ENCODE peak calls at places on chromosome 15, in six cellular contexts. N is transverse colon, F is A549, I is stomach, D is ovary, T is suprapubic skin. L is an unnamed sample.

GRCh38 chr15:25237291-25237978 is 201.4 kb downstream of the UBE3A start:
- DNase-seq in N (no peak), F (no peak), I (no peak), D (no peak), T (no peak), L (no peak)

GRCh38 chr15:41789237-41789636 is 15.0 kb downstream of the MAPKBP1 start:
- DNase-seq in N (no peak), F (no peak), I (no peak), D (no peak), T (no peak), L (no peak)

GRCh38 chr15:84600331-84600686 is 500 bp upstream of the ZSCAN2 start:
- DNase-seq in N (peak), F (peak), I (peak), D (peak), T (peak), L (peak)

GRCh38 chr15:50890751-50891150 is 17.7 kb upstream of the AP4E1 start:
- DNase-seq in N (no peak), F (no peak), I (no peak), D (no peak), T (no peak), L (no peak)

GRCh38 chr15:84734794-84735479 is 13.5 kb upstream of the ZNF592 start:
- DNase-seq in N (peak), F (peak), I (peak), D (no peak), T (no peak), L (peak)

GRCh38 chr15:94119923-94120775 is 111.2 kb upstream of the MCTP2 start:
- DNase-seq in N (peak), F (peak), I (peak), D (peak), T (no peak), L (peak)

GRCh38 chr15:89101302-89102191 is 13.3 kb downstream of the ABHD2 start:
- DNase-seq in N (peak), F (peak), I (peak), D (peak), T (no peak), L (peak)

GRCh38 chr15:89052474-89052873 is 35.8 kb upstream of the ABHD2 start:
- DNase-seq in N (no peak), F (no peak), I (no peak), D (no peak), T (no peak), L (no peak)

GRCh38 chr15:70376031-70376928 is 278.6 kb upstream of the TLE3 start:
- DNase-seq in N (no peak), F (no peak), I (peak), D (no peak), T (no peak), L (no peak)

GRCh38 chr15:85382942-85383341 is 2.5 kb downstream of the AKAP13 start:
- DNase-seq in N (no peak), F (no peak), I (no peak), D (no peak), T (no peak), L (no peak)

GRCh38 chr15:56758770-56759449 is 25.6 kb upstream of the ZNF280D start:
- DNase-seq in N (no peak), F (no peak), I (no peak), D (no peak), T (no peak), L (no peak)

GRCh38 chr15:50880651-50881114 is 27.8 kb upstream of the AP4E1 start:
- DNase-seq in N (no peak), F (no peak), I (no peak), D (no peak), T (no peak), L (no peak)

GRCh38 chr15:70722266-70723123 is 40.9 kb downstream of the UACA start:
- DNase-seq in N (no peak), F (peak), I (no peak), D (no peak), T (no peak), L (no peak)

GRCh38 chr15:22867886-22868285 is 29.4 kb downstream of the NIPA2 start:
- DNase-seq in N (no peak), F (no peak), I (no peak), D (no peak), T (no peak), L (no peak)
- TF ChIP-seq POLR2A in N (no peak), F (no peak), I (no peak), D (no peak), T (no peak), L (no peak)

DNA sequence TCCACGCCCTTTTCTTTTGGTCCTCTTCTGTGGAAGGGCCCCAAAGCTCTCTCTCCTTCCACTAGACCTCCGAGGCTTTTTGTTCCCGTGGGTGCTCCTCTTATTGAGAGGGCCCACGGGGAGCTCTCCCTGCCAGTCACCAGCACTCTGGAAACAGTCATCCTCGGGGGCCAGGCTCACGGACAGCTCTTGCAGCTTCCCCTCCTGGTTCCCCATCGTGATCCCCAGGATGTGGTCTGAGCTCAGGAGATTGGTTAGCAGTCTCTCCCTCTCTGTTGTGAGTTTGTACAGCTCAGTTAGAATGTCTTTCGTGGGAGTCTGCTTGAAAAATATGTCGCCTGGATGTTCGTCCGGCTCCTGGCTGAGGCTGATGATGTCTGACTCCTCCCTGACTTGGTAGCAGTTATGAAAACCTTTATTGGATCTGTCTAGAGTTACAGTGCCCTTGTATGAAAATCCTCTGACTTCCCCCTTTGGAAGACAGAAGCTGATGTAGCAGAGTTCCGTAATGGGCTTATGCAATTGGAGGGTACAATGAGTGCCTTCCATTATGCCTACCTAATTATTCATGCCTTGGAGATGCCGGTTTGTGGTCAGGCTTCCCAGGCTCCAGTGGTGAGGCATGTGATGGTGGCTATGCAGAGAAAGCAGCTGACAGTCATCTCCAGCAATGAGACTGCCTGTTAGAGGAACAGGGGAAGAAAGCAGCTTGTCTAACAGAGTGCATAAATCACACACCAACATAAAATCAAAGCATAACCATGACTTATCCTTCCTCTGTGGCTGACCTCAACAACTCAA is 39.9 kb downstream of the FMN1 start:
- DNase-seq in N (peak), F (no peak), I (no peak), D (no peak), T (no peak), L (peak)
- TF ChIP-seq EP300 in N (peak), F (no peak), I (no peak), D (no peak), T (no peak), L (peak)

GRCh38 chr15:66617137-66618090 is 51.6 kb upstream of the LCTL start:
- DNase-seq in N (peak), F (no peak), I (peak), D (peak), T (no peak), L (peak)
- TF ChIP-seq POLR2A in N (no peak), F (no peak), I (no peak), D (no peak), T (no peak), L (no peak)

GRCh38 chr15:87944687-87945086 is 311.9 kb downstream of the NTRK3 start:
- DNase-seq in N (no peak), F (no peak), I (no peak), D (no peak), T (peak), L (no peak)

GRCh38 chr15:87949214-87949933 is 307.2 kb downstream of the NTRK3 start:
- DNase-seq in N (no peak), F (no peak), I (no peak), D (no peak), T (peak), L (peak)

GRCh38 chr15:87954783-87955182 is 301.8 kb downstream of the NTRK3 start:
- DNase-seq in N (no peak), F (no peak), I (no peak), D (no peak), T (no peak), L (no peak)

GRCh38 chr15:87952736-87953135 is 303.8 kb downstream of the NTRK3 start:
- DNase-seq in N (no peak), F (no peak), I (no peak), D (no peak), T (peak), L (no peak)

DNA sequence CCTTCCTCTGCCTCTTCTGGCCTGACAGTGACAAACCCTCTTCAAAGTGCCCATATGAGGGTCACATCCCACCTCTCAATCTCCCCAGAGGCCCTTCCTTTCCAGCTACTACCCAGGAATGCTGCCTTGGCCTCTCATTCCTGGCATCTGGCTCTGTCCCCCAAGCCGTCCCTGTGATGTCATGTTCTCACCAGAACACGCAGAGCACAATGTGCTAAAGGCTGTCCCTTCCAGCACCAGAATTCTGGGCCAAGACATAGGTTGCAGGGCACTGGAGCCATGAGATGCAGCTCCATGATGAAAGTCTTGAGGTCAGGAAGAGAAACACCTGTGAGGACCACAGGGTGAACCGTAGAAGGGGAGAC is 306.6 kb downstream of the NTRK3 start:
- DNase-seq in N (no peak), F (no peak), I (no peak), D (no peak), T (peak), L (peak)
- TF ChIP-seq EP300 in N (peak), F (no peak), I (peak), D (peak), T (no peak), L (peak)

DNA sequence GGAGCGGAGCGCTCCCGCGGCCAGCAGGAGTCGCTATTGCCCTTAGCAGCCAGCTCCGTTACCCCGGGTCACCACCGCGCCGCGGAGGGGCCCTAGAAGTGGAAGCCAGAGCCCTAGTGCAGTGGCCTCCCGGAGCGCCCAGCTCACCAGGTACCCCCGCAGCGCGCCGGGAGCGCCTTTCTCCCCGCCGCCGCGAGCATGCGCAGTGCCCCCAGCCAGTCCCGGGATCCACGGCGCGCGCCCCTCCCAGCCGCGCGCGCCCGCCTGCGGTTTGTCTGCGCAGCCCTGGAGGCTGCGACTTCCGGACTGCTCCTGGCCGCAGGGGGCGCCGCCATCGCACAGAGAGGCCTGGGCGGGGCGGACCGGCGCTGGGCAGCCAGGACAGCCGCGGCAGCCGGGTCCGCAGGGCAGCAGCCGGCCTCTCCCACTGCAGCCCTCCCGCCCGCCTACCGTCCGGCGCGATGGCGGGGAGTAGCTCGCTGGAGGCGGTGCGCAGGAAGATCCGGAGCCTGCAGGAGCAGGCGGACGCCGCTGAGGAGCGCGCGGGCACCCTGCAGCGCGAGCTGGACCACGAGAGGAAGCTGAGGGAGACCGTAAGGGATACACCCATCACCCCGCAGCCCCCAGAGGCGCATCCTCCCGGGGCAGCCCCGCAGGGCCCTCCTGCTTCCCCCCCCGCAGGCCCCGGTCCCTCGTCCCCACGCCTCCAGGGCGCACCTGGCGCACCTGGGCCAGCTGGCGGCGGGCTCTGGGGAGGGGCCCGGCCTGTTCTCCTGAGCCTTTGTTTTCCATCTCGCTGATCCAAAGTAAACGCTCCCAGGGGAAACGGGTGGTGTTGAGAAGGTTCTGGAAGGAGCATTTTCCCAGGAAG is 5.8 kb downstream of the TPM1 start:
- DNase-seq in N (peak), F (peak), I (peak), D (peak), T (peak), L (peak)
- TF ChIP-seq POLR2A in N (peak), F (peak), I (no peak), D (peak), T (peak), L (peak)

DNA sequence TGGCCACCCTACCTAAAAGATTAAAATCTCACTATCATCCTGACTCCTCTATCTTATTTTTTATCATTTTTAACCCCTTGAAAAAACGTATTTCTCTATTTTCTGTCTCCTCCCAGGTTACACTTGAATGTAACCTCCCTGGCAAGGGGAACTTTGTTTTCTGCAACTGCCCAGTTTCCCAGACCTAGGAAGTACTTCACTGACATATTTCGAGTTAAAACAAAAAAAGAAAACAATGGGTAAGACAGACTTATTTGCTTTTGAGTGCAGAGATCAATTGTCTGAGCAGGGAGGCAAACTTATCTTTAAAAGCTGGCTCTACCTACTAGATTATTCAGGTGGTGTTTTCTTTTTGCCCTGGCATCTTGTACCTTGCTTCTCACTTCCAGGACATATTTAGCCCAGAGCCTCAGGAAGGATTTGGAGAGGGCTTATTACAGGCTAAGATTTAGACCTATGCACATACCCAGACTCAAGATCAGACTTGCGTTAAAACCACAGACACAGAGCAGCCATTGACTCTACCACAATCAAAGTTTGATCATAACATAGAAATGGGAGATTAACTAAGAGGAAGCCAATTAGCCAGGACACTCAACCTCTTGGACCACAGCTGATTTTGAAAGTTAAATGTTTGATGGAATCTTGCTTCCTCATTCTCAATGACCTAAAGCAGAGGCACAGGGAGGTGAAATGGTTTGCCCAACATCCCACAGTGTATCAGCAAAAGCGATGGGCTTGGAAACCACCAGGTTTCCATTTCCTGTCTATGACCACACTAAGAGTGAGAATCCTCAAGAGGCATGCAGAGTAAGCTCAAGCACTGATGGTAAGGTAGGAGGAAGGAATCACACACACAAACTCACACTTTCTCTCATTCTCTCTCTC is 169.5 kb upstream of the THBS1 start:
- DNase-seq in N (no peak), F (no peak), I (no peak), D (no peak), T (no peak), L (no peak)
- TF ChIP-seq EP300 in N (no peak), F (no peak), I (no peak), D (no peak), T (no peak), L (no peak)

GRCh38 chr15:40345225-40345866 is 4.6 kb upstream of the CCDC9B start:
- DNase-seq in N (peak), F (no peak), I (no peak), D (no peak), T (no peak), L (no peak)

GRCh38 chr15:40344217-40344616 is 3.5 kb upstream of the CCDC9B start:
- DNase-seq in N (no peak), F (no peak), I (no peak), D (no peak), T (no peak), L (no peak)

GRCh38 chr15:40342421-40343313 is 1.9 kb upstream of the CCDC9B start:
- DNase-seq in N (no peak), F (no peak), I (no peak), D (no peak), T (no peak), L (no peak)

GRCh38 chr15:40344631-40345120 is 3.9 kb upstream of the CCDC9B start:
- DNase-seq in N (peak), F (peak), I (peak), D (no peak), T (no peak), L (no peak)

DNA sequence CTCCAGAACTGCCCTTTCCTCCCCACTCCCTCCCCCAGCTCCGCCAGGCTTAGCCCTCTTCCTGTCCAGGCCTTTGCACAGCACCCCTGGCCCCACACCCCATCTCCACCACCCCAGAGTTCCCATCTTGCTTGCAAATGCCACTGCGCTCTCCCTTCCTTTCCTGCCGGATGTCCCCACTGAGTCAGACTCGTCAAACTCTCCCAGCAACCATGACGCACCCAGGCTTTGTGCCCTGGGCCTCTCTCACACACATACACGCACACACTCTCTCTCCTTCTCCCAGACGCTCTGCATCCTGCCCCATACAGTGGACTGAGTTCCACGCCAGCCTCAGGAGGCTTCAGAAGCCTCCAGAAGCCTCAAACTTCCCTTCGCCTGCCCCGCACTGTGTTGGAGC is 2.8 kb upstream of the CCDC9B start:
- DNase-seq in N (no peak), F (no peak), I (no peak), D (no peak), T (no peak), L (no peak)
- TF ChIP-seq POLR2A in N (no peak), F (no peak), I (no peak), D (no peak), T (no peak), L (no peak)

L was measured in tibial nerve.